ENCODE peak calls at places on chromosomes 3 and 15, in nine cellular contexts. W is stimulated activated naive CD8-positive, alpha-beta T cell treated with anti-CD3 and anti-CD28 coated beads, Interleukin-15, Interleukin-2, amounts not matched to agents 100 U/mL and 50 U/mL, for 24 hours; I is C1 segment of cervical spinal cord; B is choroid plexus epithelial cell; N is WTC11; F is Right ventricle myocardium inferior; G is ELR; O is retinal pigment epithelial cell; L is naive thymus-derived CD4-positive, alpha-beta T cell. A is an unnamed sample.

GRCh38 chr3:60798456-60798855 is 452.8 kb downstream of the FHIT start:
- DNase-seq in W (no peak), I (no peak), B (no peak), N (no peak), F (no peak), G (no peak), O (no peak), L (no peak), A (no peak)

GRCh38 chr15:64029111-64029510 is 17.2 kb downstream of the DAPK2 start:
- DNase-seq in W (no peak), I (peak; percentile 11), B (no peak), N (no peak), F (no peak), G (no peak), O (no peak), L (no peak), A (no peak)

GRCh38 chr3:197392961-197393360 is 94.5 kb upstream of the DLG1 start:
- DNase-seq in W (no peak), I (no peak), B (no peak), N (no peak), F (no peak), G (peak; percentile 51), O (no peak), L (no peak), A (peak; percentile 80)

GRCh38 chr3:123869165-123869564 is 15.0 kb downstream of the MYLK start:
- DNase-seq in W (no peak), I (no peak), B (no peak), N (no peak), F (no peak), G (no peak), O (peak; percentile 44), L (no peak), A (peak; percentile 10)

GRCh38 chr3:37474936-37475335 is 300.6 kb upstream of the LRRFIP2 start:
- DNase-seq in W (no peak), I (no peak), B (no peak), N (no peak), F (no peak), G (no peak), O (no peak), L (no peak), A (no peak)

GRCh38 chr3:134718736-134719135 is 67.9 kb upstream of the KY start:
- DNase-seq in W (no peak), I (no peak), B (peak; percentile 23), N (no peak), F (no peak), G (no peak), O (peak; percentile 51), L (no peak), A (no peak)

GRCh38 chr3:141816958-141817357 is 53.8 kb downstream of the GRK7 start:
- DNase-seq in W (no peak), I (no peak), B (peak; percentile 55), N (no peak), F (no peak), G (no peak), O (no peak), L (no peak), A (no peak)

GRCh38 chr3:157119369-157119951 is 40.5 kb downstream of the CCNL1 start:
- DNase-seq in W (no peak), I (no peak), B (no peak), N (no peak), F (no peak), G (no peak), O (no peak), L (no peak), A (no peak)

GRCh38 chr15:94075349-94075748 is 156.0 kb upstream of the MCTP2 start:
- DNase-seq in W (no peak), I (no peak), B (no peak), N (no peak), F (peak; percentile 83), G (no peak), O (no peak), L (no peak), A (no peak)

GRCh38 chr3:126527455-126528211 is 3.7 kb downstream of the CHST13 start:
- DNase-seq in W (no peak), I (no peak), B (no peak), N (peak; percentile 39), F (no peak), G (no peak), O (no peak), L (no peak), A (no peak)

GRCh38 chr3:180359381-180360279 is 242.3 kb upstream of the TTC14 start:
- DNase-seq in W (no peak), I (no peak), B (no peak), N (no peak), F (no peak), G (no peak), O (no peak), L (no peak), A (no peak)